ENCODE peak calls at places on chromosomes 11 and 22, in six cellular contexts. One of them, this sample, is unnamed.

GRCh38 chr11:57341250-57341808 is 3.2 kb downstream of the P2RX3 start:
- DNase-seq in brain microvascular endothelial cell: no peak
- DNase-seq in heart left ventricle: no peak
- DNase-seq in tibial artery: no peak
- DNase-seq in astrocyte of the spinal cord: no peak
- DNase-seq in bronchial epithelial cell: no peak
- DNase-seq in this sample: no peak

GRCh38 chr11:46422588-46422987 is 31.0 kb upstream of the CHRM4 start:
- DNase-seq in astrocyte of the spinal cord: no peak
- DNase-seq in heart left ventricle: no peak
- DNase-seq in bronchial epithelial cell: no peak
- DNase-seq in brain microvascular endothelial cell: no peak
- DNase-seq in tibial artery: peak; percentile 24
- DNase-seq in this sample: no peak

GRCh38 chr11:35554491-35555237 is 29.2 kb upstream of the PAMR1 start:
- DNase-seq in astrocyte of the spinal cord: peak; percentile 54
- DNase-seq in heart left ventricle: no peak
- DNase-seq in bronchial epithelial cell: no peak
- DNase-seq in brain microvascular endothelial cell: peak; percentile 52
- DNase-seq in tibial artery: no peak
- DNase-seq in this sample: no peak

GRCh38 chr11:13110929-13111812 is 102.1 kb downstream of the RASSF10 start:
- DNase-seq in heart left ventricle: peak; percentile 64
- DNase-seq in brain microvascular endothelial cell: peak; percentile 56
- DNase-seq in bronchial epithelial cell: peak; percentile 85
- DNase-seq in tibial artery: no peak
- DNase-seq in astrocyte of the spinal cord: peak; percentile 40
- DNase-seq in this sample: no peak

GRCh38 chr22:40310081-40310770 is 36.1 kb upstream of the ADSL start:
- DNase-seq in tibial artery: no peak
- DNase-seq in brain microvascular endothelial cell: peak; percentile 77
- DNase-seq in heart left ventricle: no peak
- DNase-seq in bronchial epithelial cell: no peak
- DNase-seq in astrocyte of the spinal cord: peak; percentile 92
- DNase-seq in this sample: no peak

GRCh38 chr11:47616726-47617416 is 22.7 kb upstream of the C1QTNF4 start:
- DNase-seq in astrocyte of the spinal cord: peak; percentile 82
- DNase-seq in bronchial epithelial cell: peak; percentile 47
- DNase-seq in brain microvascular endothelial cell: peak; percentile 75
- DNase-seq in tibial artery: no peak
- DNase-seq in heart left ventricle: peak; percentile 60
- DNase-seq in this sample: no peak

GRCh38 chr11:91219501-91219900 is 996.7 kb upstream of the CHORDC1 start:
- DNase-seq in tibial artery: no peak
- DNase-seq in brain microvascular endothelial cell: peak; percentile 67
- DNase-seq in heart left ventricle: no peak
- DNase-seq in astrocyte of the spinal cord: peak; percentile 29
- DNase-seq in bronchial epithelial cell: peak; percentile 32
- DNase-seq in this sample: no peak

GRCh38 chr11:41235670-41236069 is 223.8 kb downstream of the LRRC4C start:
- DNase-seq in heart left ventricle: no peak
- DNase-seq in brain microvascular endothelial cell: no peak
- DNase-seq in tibial artery: no peak
- DNase-seq in bronchial epithelial cell: no peak
- DNase-seq in astrocyte of the spinal cord: no peak
- DNase-seq in this sample: no peak

GRCh38 chr22:36662981-36663380 is 40.6 kb downstream of the CACNG2 start:
- DNase-seq in brain microvascular endothelial cell: no peak
- DNase-seq in astrocyte of the spinal cord: no peak
- DNase-seq in tibial artery: no peak
- DNase-seq in heart left ventricle: no peak
- DNase-seq in bronchial epithelial cell: no peak
- DNase-seq in this sample: no peak

GRCh38 chr22:46536559-46537220 is 730 bp downstream of the CELSR1 start:
- DNase-seq in bronchial epithelial cell: no peak
- DNase-seq in tibial artery: no peak
- DNase-seq in brain microvascular endothelial cell: no peak
- DNase-seq in heart left ventricle: no peak
- DNase-seq in astrocyte of the spinal cord: no peak
- DNase-seq in this sample: no peak

GRCh38 chr11:73335204-73335923 is 27.3 kb downstream of the ARHGEF17 start:
- DNase-seq in brain microvascular endothelial cell: peak; percentile 78
- DNase-seq in heart left ventricle: peak; percentile 82
- DNase-seq in astrocyte of the spinal cord: peak; percentile 84
- DNase-seq in bronchial epithelial cell: peak; percentile 57
- DNase-seq in tibial artery: peak; percentile 89
- DNase-seq in this sample: peak; percentile 90

GRCh38 chr11:79039122-79039521 is 401.7 kb downstream of the TENM4 start:
- DNase-seq in astrocyte of the spinal cord: no peak
- DNase-seq in bronchial epithelial cell: no peak
- DNase-seq in heart left ventricle: no peak
- DNase-seq in tibial artery: no peak
- DNase-seq in brain microvascular endothelial cell: no peak
- DNase-seq in this sample: no peak

GRCh38 chr11:2390871-2391662 is 9.5 kb upstream of the TSSC4 start:
- DNase-seq in tibial artery: peak; percentile 90
- DNase-seq in bronchial epithelial cell: no peak
- DNase-seq in heart left ventricle: no peak
- DNase-seq in astrocyte of the spinal cord: peak; percentile 79
- DNase-seq in brain microvascular endothelial cell: peak; percentile 36
- DNase-seq in this sample: no peak

GRCh38 chr11:60863550-60864521 is 3.5 kb upstream of the ZP1 start:
- DNase-seq in bronchial epithelial cell: no peak
- DNase-seq in tibial artery: peak; percentile 31
- DNase-seq in astrocyte of the spinal cord: no peak
- DNase-seq in heart left ventricle: no peak
- DNase-seq in brain microvascular endothelial cell: no peak
- DNase-seq in this sample: no peak

GRCh38 chr11:12189543-12190235 is 79.3 kb downstream of the MICAL2 start:
- DNase-seq in astrocyte of the spinal cord: no peak
- DNase-seq in brain microvascular endothelial cell: no peak
- DNase-seq in tibial artery: peak; percentile 73
- DNase-seq in bronchial epithelial cell: peak; percentile 98
- DNase-seq in heart left ventricle: no peak
- DNase-seq in this sample: no peak

GRCh38 chr11:7490535-7490934 is 5.2 kb downstream of the OLFML1 start:
- DNase-seq in tibial artery: no peak
- DNase-seq in astrocyte of the spinal cord: no peak
- DNase-seq in brain microvascular endothelial cell: no peak
- DNase-seq in heart left ventricle: no peak
- DNase-seq in bronchial epithelial cell: no peak
- DNase-seq in this sample: no peak

GRCh38 chr22:50141891-50142363 is 28.6 kb upstream of the PANX2 start:
- DNase-seq in tibial artery: no peak
- DNase-seq in bronchial epithelial cell: no peak
- DNase-seq in astrocyte of the spinal cord: no peak
- DNase-seq in brain microvascular endothelial cell: no peak
- DNase-seq in heart left ventricle: no peak
- DNase-seq in this sample: no peak

DNA sequence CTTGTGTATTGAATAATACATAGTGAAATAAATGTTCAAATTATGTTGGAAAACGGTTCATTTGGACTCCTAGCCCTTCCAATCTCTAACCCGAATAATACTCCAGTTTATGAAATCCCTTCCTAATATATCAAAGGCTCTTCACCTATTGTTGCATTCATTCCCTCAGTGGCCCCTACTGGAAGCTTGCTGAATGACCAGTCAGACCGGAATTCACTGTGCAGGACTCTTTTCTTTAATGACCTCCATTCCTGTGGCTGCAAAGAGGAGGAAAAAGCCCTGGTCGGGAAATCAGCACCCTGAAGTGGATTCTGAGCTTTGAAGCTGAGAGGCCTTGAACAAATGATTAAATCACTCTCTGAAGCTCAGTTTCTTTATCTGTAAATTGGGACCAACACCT is 19.1 kb upstream of the RCN1 start:
- DNase-seq in brain microvascular endothelial cell: peak; percentile 63
- DNase-seq in tibial artery: no peak
- DNase-seq in heart left ventricle: no peak
- DNase-seq in astrocyte of the spinal cord: peak; percentile 70
- DNase-seq in bronchial epithelial cell: peak; percentile 43
- DNase-seq in this sample: no peak
- TF ChIP-seq CTCF in brain microvascular endothelial cell: peak; percentile 77
- TF ChIP-seq CTCF in tibial artery: no peak
- TF ChIP-seq CTCF in heart left ventricle: no peak
- TF ChIP-seq CTCF in astrocyte of the spinal cord: peak; percentile 70
- TF ChIP-seq CTCF in bronchial epithelial cell: peak; percentile 43
- TF ChIP-seq CTCF in this sample: peak; percentile 57

DNA sequence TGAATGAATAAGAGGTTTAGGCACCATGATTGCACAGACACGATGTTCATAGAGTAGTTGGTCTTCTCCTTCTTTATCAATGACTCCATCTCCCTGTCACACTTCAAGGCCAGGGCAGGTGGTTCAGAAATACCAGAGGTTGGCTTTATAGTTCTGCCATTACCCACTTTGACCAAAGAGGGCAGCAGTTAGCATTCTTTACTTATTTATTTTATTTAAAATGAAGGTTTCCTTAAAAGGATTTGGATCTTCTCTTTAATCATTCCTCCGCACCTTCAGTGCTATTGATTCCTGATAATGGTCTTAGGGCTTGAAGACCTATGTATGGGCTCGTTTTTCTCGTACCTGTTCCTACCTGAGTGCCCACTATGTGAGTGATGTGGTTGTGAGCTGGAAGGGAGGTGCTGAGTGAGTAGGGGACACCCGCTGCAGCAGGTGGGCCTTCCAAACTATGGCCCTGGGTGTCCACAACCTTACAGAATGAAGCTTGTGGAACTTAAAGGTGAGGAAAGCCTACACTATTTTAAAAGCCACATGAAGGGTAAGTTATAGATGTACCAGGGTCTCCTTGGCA is 34.9 kb downstream of the TIMP3 start:
- DNase-seq in astrocyte of the spinal cord: no peak
- DNase-seq in tibial artery: peak; percentile 4
- DNase-seq in bronchial epithelial cell: no peak
- DNase-seq in heart left ventricle: no peak
- DNase-seq in brain microvascular endothelial cell: no peak
- DNase-seq in this sample: no peak
- TF ChIP-seq CTCF in astrocyte of the spinal cord: peak; percentile 60
- TF ChIP-seq CTCF in tibial artery: peak; percentile 36
- TF ChIP-seq CTCF in bronchial epithelial cell: peak; percentile 46
- TF ChIP-seq CTCF in heart left ventricle: peak; percentile 37
- TF ChIP-seq CTCF in brain microvascular endothelial cell: peak; percentile 65
- TF ChIP-seq CTCF in this sample: peak; percentile 63

GRCh38 chr22:45159652-45160462 is 3.9 kb upstream of the NUP50 start:
- DNase-seq in heart left ventricle: no peak
- DNase-seq in astrocyte of the spinal cord: no peak
- DNase-seq in tibial artery: no peak
- DNase-seq in bronchial epithelial cell: peak; percentile 46
- DNase-seq in brain microvascular endothelial cell: no peak
- DNase-seq in this sample: no peak
- TF ChIP-seq CTCF in heart left ventricle: no peak
- TF ChIP-seq CTCF in astrocyte of the spinal cord: no peak
- TF ChIP-seq CTCF in tibial artery: no peak
- TF ChIP-seq CTCF in bronchial epithelial cell: peak; percentile 1
- TF ChIP-seq CTCF in brain microvascular endothelial cell: peak; percentile 13
- TF ChIP-seq CTCF in this sample: peak; percentile 12

DNA sequence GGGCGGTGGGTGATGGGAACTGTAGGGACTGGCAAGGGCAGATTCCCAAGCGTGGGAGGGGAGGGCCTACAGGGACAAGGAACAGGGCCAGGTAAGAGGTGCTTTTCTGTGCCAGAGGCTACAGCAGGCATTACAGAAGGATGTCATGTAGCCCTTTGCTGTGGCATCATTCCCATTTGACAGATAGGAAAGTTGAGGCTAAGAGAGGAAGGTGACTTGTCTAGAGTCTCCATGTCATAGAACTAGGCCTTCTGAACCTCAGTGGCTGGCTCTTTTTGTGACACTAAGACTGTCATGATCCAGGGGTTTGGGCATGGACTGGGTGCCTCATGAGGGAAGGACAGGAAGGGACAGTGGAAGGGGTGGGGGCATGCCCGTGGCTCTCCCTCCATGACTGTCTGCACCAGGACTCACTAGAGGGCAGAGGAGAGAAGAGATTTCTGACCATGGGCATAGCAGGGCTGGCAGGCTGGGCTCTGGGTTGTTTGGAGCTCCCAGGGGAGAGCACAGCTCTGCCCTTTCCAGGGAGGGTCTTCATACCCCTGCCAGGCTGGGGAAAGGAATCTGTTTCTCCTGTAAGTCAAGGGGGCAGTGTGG is 3.2 kb downstream of the MMP11 start:
- DNase-seq in tibial artery: no peak
- DNase-seq in astrocyte of the spinal cord: no peak
- DNase-seq in brain microvascular endothelial cell: no peak
- DNase-seq in bronchial epithelial cell: no peak
- DNase-seq in heart left ventricle: no peak
- DNase-seq in this sample: no peak
- TF ChIP-seq CTCF in tibial artery: no peak
- TF ChIP-seq CTCF in astrocyte of the spinal cord: no peak
- TF ChIP-seq CTCF in brain microvascular endothelial cell: no peak
- TF ChIP-seq CTCF in bronchial epithelial cell: no peak
- TF ChIP-seq CTCF in heart left ventricle: no peak
- TF ChIP-seq CTCF in this sample: no peak

This sample was measured in progenitor cell of endocrine pancreas.